ENCODE peak calls at places on chromosome X, in four cellular contexts. N is IMR-90, J is H1, X is MM.1S. A is an unnamed sample. For H3K9me3, the result is how much of the 10 kb centered on the place peaks cover.

GRCh38 chrX:132023896-132024386 is 839 bp downstream of the STK26 start:
- DNase-seq in J (peak), X (peak), N (no peak), A (peak)

GRCh38 chrX:71930298-71930697 is 19.7 kb downstream of the NHSL2 start:
- DNase-seq in N (no peak), J (no peak), X (no peak), A (no peak)

GRCh38 chrX:107449490-107450175 is at the start of gene FRMPD3:
- DNase-seq in N (no peak), J (no peak), X (peak), A (peak)

GRCh38 chrX:47311857-47312774 is 58.3 kb upstream of the ZNF157 start:
- DNase-seq in X (no peak), N (peak), J (peak), A (peak)

GRCh38 chrX:148499638-148500427 is 584 bp upstream of the AFF2 start:
- DNase-seq in N (no peak), J (no peak), X (no peak), A (no peak)

GRCh38 chrX:54473993-54474859 is 21.8 kb downstream of the FGD1 start:
- DNase-seq in N (no peak), J (no peak), X (no peak), A (no peak)

GRCh38 chrX:110146521-110146920 is 143.6 kb downstream of the TMEM164 start:
- DNase-seq in J (peak), N (peak), X (peak), A (peak)

GRCh38 chrX:46587753-46588171 is 14.2 kb downstream of the CHST7 start:
- DNase-seq in N (no peak), J (no peak), X (no peak), A (no peak)

GRCh38 chrX:148043456-148043855 is 62.3 kb downstream of the FMR1NB start:
- DNase-seq in N (peak), X (no peak), J (no peak), A (no peak)

GRCh38 chrX:9493936-9494335 is 29.1 kb downstream of the TBL1X start:
- DNase-seq in N (no peak), X (no peak), J (no peak), A (no peak)

GRCh38 chrX:11119295-11119943 is 8.3 kb downstream of the HCCS start:
- DNase-seq in J (no peak), N (no peak), X (no peak), A (no peak)

GRCh38 chrX:68912113-68912980 is 83.5 kb downstream of the EFNB1 start:
- DNase-seq in N (no peak), J (peak), X (no peak), A (no peak)

GRCh38 chrX:105013719-105014118 is 206.8 kb downstream of the TEX13A start:
- DNase-seq in N (no peak), J (no peak), X (no peak), A (no peak)

GRCh38 chrX:45952030-45952429 is 593.2 kb downstream of the ZNF674 start:
- DNase-seq in J (no peak), N (no peak), X (no peak), A (no peak)

GRCh38 chrX:48306175-48306574 is 50.3 kb downstream of the SSX3 start:
- DNase-seq in J (no peak), N (no peak), X (no peak), A (no peak)

GRCh38 chrX:107629533-107629909 is 1.2 kb downstream of the PRPS1 start:
- DNase-seq in N (peak), X (peak), J (no peak), A (peak)

GRCh38 chrX:109472939-109473713 is 8.8 kb downstream of the GUCY2F start:
- DNase-seq in J (peak), N (peak), X (peak), A (peak)

GRCh38 chrX:39725928-39726619 is 371.7 kb downstream of the BCOR start:
- DNase-seq in N (peak), X (no peak), J (no peak), A (no peak)

GRCh38 chrX:9414416-9414815 is 50.4 kb upstream of the TBL1X start:
- DNase-seq in N (no peak), X (no peak), J (no peak), A (no peak)

GRCh38 chrX:38760883-38761282 is 40.4 kb upstream of the MID1IP1 start:
- DNase-seq in J (no peak), X (no peak), N (no peak), A (no peak)

GRCh38 chrX:47690175-47690574 is 31.2 kb upstream of the UXT start:
- DNase-seq in X (no peak), J (no peak), N (no peak), A (no peak)

GRCh38 chrX:122268353-122268752 is 915.7 kb upstream of the GRIA3 start:
- DNase-seq in J (no peak), N (no peak), X (no peak), A (no peak)

GRCh38 chrX:7927259-7928167 is at the start of gene PNPLA4:
- DNase-seq in N (peak), J (peak), X (peak), A (peak)

GRCh38 chrX:121782544-121782943 is 735.1 kb downstream of the GLUD2 start:
- DNase-seq in X (no peak), N (no peak), J (no peak), A (no peak)

GRCh38 chrX:35380808-35381700 is 417.1 kb upstream of the MAGEB16 start:
- DNase-seq in X (peak), J (no peak), N (peak), A (peak)

GRCh38 chrX:149819371-149819770 is 37.6 kb downstream of the MAGEA9 start:
- DNase-seq in N (no peak), J (no peak), X (no peak), A (no peak)

GRCh38 chrX:51395807-51396728 is 63.4 kb downstream of the NUDT10 start:
- DNase-seq in J (peak), N (no peak), X (peak), A (peak)

GRCh38 chrX:125374169-125374568 is 54.5 kb downstream of the TEX13C start:
- DNase-seq in X (no peak), J (no peak), N (no peak), A (no peak)

GRCh38 chrX:3075959-3076358 is 34.7 kb downstream of the ARSF start:
- DNase-seq in X (no peak), N (no peak), J (no peak), A (no peak)

GRCh38 chrX:122504026-122504425 is 680.1 kb upstream of the GRIA3 start:
- DNase-seq in X (no peak), N (no peak), J (no peak), A (no peak)

GRCh38 chrX:103616676-103617186 is 9.0 kb downstream of the TCEAL3 start:
- DNase-seq in N (no peak), X (no peak), J (no peak), A (no peak)

GRCh38 chrX:12042615-12043014 is 95.7 kb upstream of the FRMPD4 start:
- DNase-seq in N (no peak), X (peak), J (no peak), A (no peak)

GRCh38 chrX:29902004-29902403 is 313.4 kb upstream of the MAGEB2 start:
- DNase-seq in N (no peak), X (no peak), J (no peak), A (no peak)

GRCh38 chrX:9646471-9647038 is 119.1 kb downstream of the GPR143 start:
- DNase-seq in J (no peak), N (peak), X (no peak), A (no peak)

GRCh38 chrX:117843749-117844148 is 272.9 kb downstream of the KLHL13 start:
- DNase-seq in N (no peak), J (no peak), X (no peak), A (no peak)

DNA sequence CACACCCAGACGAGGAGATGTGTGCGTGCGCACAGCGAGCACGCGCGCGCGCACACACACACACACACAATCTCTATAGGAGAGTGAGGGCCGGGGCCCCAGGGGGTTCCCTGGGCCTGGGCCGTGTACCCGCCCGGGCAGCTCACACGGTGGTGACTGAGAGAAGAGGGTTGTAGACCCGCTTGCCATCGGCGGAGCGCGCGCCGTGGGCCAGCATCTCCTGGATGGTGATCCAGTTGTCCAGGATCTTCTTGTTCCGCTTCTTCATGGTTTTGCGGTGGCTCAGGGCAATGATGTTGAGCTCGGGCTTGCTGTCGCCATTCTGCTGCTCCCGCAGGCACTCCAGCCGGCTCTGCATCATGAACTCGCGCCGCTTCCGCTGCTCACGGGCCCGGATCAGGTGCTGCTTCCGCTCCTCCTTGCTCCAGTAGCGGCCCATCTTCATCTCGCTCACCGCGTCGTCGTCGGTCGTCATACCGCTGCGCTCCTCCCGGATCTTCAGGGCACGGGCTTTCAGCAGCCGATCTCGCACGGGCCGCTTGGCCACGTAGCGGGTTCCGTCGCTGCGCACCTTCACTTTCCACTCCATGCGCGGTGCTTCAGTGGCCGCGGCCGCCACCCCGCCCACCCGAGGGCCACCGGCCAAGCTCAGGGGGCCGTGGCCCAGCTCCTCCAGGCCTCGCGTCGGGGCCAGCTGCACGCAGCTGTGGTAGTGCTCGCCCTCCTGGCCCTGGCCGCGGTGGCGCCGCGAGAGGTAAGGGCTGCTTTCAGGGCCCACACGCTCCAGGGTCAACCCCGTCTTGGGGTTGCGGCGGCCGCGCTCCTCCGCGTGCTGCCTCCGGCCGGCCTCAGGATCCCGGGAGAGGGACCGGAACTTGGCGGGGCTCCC is 9.0 kb downstream of the SSR4 start:
- DNase-seq in N (no peak), J (no peak), X (no peak), A (no peak)
- H3K9me3 ChIP-seq in N (under half), J (under half), X (under half), A (under half)

DNA sequence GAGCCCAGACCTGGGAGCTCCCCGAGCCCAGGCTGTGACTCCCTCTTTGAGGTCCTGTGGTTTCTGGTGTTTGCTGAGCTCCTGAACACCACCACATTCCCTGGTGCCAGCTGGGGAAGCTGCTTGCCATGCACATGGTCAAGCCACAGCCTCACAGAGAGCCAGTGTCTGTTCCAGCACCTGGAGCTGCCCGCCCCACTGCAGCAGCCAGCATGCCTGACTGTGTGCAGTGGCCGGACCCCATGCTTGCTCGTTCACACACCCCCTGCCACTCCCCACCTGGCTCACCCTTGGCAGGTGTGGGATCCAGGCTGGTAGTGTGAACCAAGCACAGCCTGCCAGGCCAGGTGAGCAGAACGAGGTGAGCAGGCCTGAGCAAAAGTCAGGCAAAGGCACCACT is 95.6 kb upstream of the FAM9C start:
- DNase-seq in N (no peak), X (no peak), J (no peak), A (no peak)
- H3K9ac ChIP-seq in N (no peak), X (no peak), J (no peak), A (no peak)

DNA sequence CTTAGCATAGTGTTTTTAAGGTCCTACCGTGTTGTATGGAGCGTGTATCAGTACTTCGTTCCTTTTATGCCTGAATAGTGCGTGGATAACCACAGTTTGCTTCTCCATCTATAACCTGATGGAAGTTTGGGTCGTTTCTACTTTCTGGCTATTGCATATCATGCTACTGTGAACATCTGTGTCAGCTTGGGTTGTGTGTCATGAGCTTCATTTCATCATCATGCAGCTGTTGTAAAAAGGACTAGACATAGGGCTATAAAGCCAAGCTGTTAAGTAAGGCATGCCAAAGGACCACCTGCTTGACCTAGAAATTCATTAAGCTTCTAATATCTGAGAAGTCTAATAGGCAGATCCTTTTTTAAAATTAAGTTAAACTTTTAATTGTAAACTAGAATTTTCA is 18.4 kb downstream of the SMS start:
- DNase-seq in X (no peak), J (no peak), N (peak), A (no peak)
- H3K4me2 ChIP-seq in X (no peak), J (no peak), N (no peak), A (peak)

DNA sequence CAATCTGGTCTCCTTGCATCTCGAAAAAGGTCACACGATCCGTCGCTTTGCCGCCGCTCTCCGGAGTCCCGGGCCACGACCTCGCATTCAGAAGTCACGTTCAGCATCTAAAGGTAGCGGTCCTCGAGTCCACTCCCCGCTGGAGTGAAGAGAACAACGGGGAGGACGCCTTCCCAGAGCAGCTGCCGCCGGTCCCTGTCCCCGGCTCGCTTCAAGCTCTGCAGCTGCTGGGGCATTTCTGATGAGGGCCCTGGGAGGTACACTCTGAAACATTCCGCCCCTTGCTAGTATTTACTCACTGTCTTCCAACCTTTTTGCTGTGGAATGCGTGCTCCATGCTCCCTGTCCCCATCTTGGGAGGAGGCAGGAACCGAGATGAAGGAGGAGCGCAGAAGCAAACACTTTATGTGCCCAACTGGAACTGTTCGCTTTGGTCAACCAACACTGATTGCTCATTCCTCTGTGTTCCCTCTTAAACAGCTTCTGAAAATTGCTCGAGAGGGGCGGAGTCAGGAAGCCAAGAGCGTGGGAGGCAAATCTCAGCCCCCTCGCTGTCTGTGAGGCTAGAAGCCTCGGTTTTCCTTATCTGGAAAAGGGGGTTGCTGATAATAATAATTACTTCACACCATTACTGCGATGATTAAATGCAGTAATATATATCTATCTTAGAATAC is 6.4 kb upstream of the VAMP7 start:
- DNase-seq in J (no peak), X (no peak), N (no peak), A (no peak)
- H3K9me3 ChIP-seq in J (under half), X (under half), N (under half), A (under half)

A was measured in Karpas-422.